ENCODE peak calls at places on chromosome 11, in five cellular contexts. J is CD4-positive, alpha-beta T cell; K is right lobe of liver; C is pancreas; N is CD8-positive, alpha-beta memory T cell. H is an unnamed sample.

GRCh38 chr11:86228967-86229330 is 15.6 kb upstream of the EED start:
- DNase-seq in J (no peak), K (no peak), C (no peak), N (no peak), H (no peak)

GRCh38 chr11:68821670-68822069 is 20.0 kb downstream of the CPT1A start:
- DNase-seq in J (no peak), K (no peak), C (no peak), N (no peak), H (no peak)

GRCh38 chr11:69178819-69179482 is 23.2 kb downstream of the SMIM38 start:
- DNase-seq in J (no peak), K (no peak), C (peak; percentile 58), N (no peak), H (no peak)

GRCh38 chr11:697811-698311 is 2.2 kb downstream of the TMEM80 start:
- DNase-seq in J (no peak), K (no peak), C (no peak), N (no peak), H (no peak)

GRCh38 chr11:1042626-1043562 is 6.4 kb upstream of the MUC6 start:
- DNase-seq in J (peak; percentile 2), K (no peak), C (no peak), N (no peak), H (no peak)

GRCh38 chr11:61863548-61864081 is 27.7 kb downstream of the FADS3 start:
- DNase-seq in J (no peak), K (no peak), C (no peak), N (no peak), H (no peak)

GRCh38 chr11:111693224-111693937 is 72.8 kb downstream of the PPP2R1B start:
- DNase-seq in J (no peak), K (no peak), C (no peak), N (no peak), H (no peak)

GRCh38 chr11:95592455-95592854 is 197.1 kb downstream of the FAM76B start:
- DNase-seq in J (no peak), K (no peak), C (no peak), N (no peak), H (no peak)

GRCh38 chr11:123517559-123518364 is 87.7 kb downstream of the GRAMD1B start:
- DNase-seq in J (no peak), K (no peak), C (no peak), N (no peak), H (no peak)

GRCh38 chr11:97140885-97141494 is 751.2 kb downstream of the JRKL start:
- DNase-seq in J (no peak), K (no peak), C (no peak), N (no peak), H (no peak)

GRCh38 chr11:19359425-19360000 is 118.8 kb upstream of the E2F8 start:
- DNase-seq in J (no peak), K (no peak), C (no peak), N (no peak), H (no peak)

GRCh38 chr11:86624366-86624765 is 48.0 kb downstream of the ME3 start:
- DNase-seq in J (no peak), K (no peak), C (no peak), N (no peak), H (no peak)

GRCh38 chr11:131192628-131193027 is 177.8 kb upstream of the NTM start:
- DNase-seq in J (no peak), K (no peak), C (no peak), N (no peak), H (no peak)

GRCh38 chr11:128819198-128819597 is 47.9 kb downstream of the KCNJ1 start:
- DNase-seq in J (no peak), K (no peak), C (no peak), N (no peak), H (no peak)

GRCh38 chr11:35160902-35161585 is 22.1 kb downstream of the CD44 start:
- DNase-seq in J (no peak), K (no peak), C (no peak), N (no peak), H (no peak)

GRCh38 chr11:12556788-12557384 is 117.3 kb upstream of the TEAD1 start:
- DNase-seq in J (no peak), K (peak; percentile 53), C (peak; percentile 61), N (no peak), H (no peak)

GRCh38 chr11:32529994-32530588 is 53.5 kb upstream of the EIF3M start:
- DNase-seq in J (no peak), K (no peak), C (no peak), N (no peak), H (no peak)

GRCh38 chr11:73402834-73403185 is 26.6 kb downstream of the RELT start:
- DNase-seq in J (no peak), K (no peak), C (no peak), N (no peak), H (no peak)

GRCh38 chr11:114208371-114208770 is 87.8 kb upstream of the NNMT start:
- DNase-seq in J (no peak), K (no peak), C (no peak), N (peak; percentile 27), H (no peak)

GRCh38 chr11:75383246-75383645 is 16.1 kb upstream of the RPS3 start:
- DNase-seq in J (no peak), K (no peak), C (no peak), N (peak; percentile 51), H (no peak)

GRCh38 chr11:77127674-77127968 is 425 bp upstream of the MYO7A start:
- DNase-seq in J (no peak), K (no peak), C (no peak), N (no peak), H (no peak)

GRCh38 chr11:76918941-76919386 is 58.2 kb downstream of the ACER3 start:
- DNase-seq in J (no peak), K (no peak), C (peak; percentile 20), N (peak; percentile 11), H (no peak)

GRCh38 chr11:16086229-16086628 is 270.1 kb downstream of the SOX6 start:
- DNase-seq in J (no peak), K (no peak), C (no peak), N (no peak), H (no peak)

GRCh38 chr11:62555464-62556092 is 9.0 kb upstream of the AHNAK start:
- DNase-seq in J (peak; percentile 76), K (no peak), C (no peak), N (peak; percentile 84), H (peak; percentile 46)

GRCh38 chr11:5722622-5723021 is 13.6 kb upstream of the OR56B1 start:
- DNase-seq in J (no peak), K (no peak), C (no peak), N (no peak), H (no peak)

GRCh38 chr11:63212742-63213141 is 30.7 kb downstream of the SLC22A25 start:
- DNase-seq in J (no peak), K (no peak), C (no peak), N (peak; percentile 13), H (no peak)

GRCh38 chr11:20363500-20364411 is at the start of gene HTATIP2:
- DNase-seq in J (peak; percentile 61), K (peak; percentile 79), C (peak; percentile 65), N (peak; percentile 78), H (peak; percentile 72)

GRCh38 chr11:57566035-57566504 is 1.4 kb downstream of the UBE2L6 start:
- DNase-seq in J (no peak), K (peak; percentile 58), C (peak; percentile 40), N (peak; percentile 52), H (no peak)

GRCh38 chr11:129737535-129738230 is 78.0 kb upstream of the TMEM45B start:
- DNase-seq in J (no peak), K (no peak), C (no peak), N (no peak), H (no peak)

GRCh38 chr11:50075856-50076255 is 43.2 kb downstream of the OR4C45 start:
- DNase-seq in J (no peak), K (no peak), C (no peak), N (no peak), H (no peak)

GRCh38 chr11:50078001-50078400 is 45.3 kb downstream of the OR4C45 start:
- DNase-seq in J (no peak), K (no peak), C (no peak), N (no peak), H (no peak)

GRCh38 chr11:50080256-50080655 is 47.6 kb downstream of the OR4C45 start:
- DNase-seq in J (no peak), K (no peak), C (no peak), N (no peak), H (no peak)

GRCh38 chr11:50074161-50074560 is 41.5 kb downstream of the OR4C45 start:
- DNase-seq in J (no peak), K (no peak), C (no peak), N (no peak), H (no peak)

GRCh38 chr11:50077526-50077925 is 44.9 kb downstream of the OR4C45 start:
- DNase-seq in J (no peak), K (no peak), C (no peak), N (no peak), H (no peak)
- H3K9me3 ChIP-seq in J (no peaks in the 10 kb centered on the region), K (no peaks in the 10 kb centered on the region), C (no peaks in the 10 kb centered on the region), N (no peaks in the 10 kb centered on the region), H (no peaks in the 10 kb centered on the region)

GRCh38 chr11:78539566-78539965 is 35.1 kb downstream of the NARS2 start:
- DNase-seq in J (no peak), K (no peak), C (no peak), N (no peak), H (no peak)
- H3K9me3 ChIP-seq in J (no peaks in the 10 kb centered on the region), K (no peaks in the 10 kb centered on the region), C (no peaks in the 10 kb centered on the region), N (no peaks in the 10 kb centered on the region), H (no peaks in the 10 kb centered on the region)

DNA sequence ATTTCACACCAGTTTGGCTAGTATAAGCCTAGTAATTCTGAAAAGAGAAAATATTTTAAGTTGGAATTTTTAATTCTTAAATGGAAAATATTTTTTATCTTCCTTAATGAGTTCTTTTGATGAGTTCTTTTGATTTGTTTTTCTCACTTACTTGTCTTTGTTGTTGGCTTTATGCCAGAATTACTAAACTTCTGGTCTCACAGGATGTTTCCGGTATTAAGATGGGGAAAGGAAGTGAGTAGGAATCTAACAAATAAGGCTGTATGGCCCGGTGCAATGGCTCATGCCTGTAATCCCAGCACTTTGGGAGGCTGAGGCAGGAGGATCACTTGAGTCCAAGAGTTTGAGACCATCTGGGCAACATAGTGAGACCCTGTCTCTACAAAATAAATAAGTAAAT is 106.4 kb downstream of the ARHGAP42 start:
- DNase-seq in J (no peak), K (no peak), C (no peak), N (no peak), H (no peak)
- H3K9me3 ChIP-seq in J (no peaks in the 10 kb centered on the region), K (no peaks in the 10 kb centered on the region), C (no peaks in the 10 kb centered on the region), N (no peaks in the 10 kb centered on the region), H (no peaks in the 10 kb centered on the region)

GRCh38 chr11:70622091-70622490 is 223.8 kb downstream of the CTTN start:
- DNase-seq in J (no peak), K (no peak), C (no peak), N (no peak), H (no peak)

GRCh38 chr11:70625921-70626518 is 227.7 kb downstream of the CTTN start:
- DNase-seq in J (no peak), K (no peak), C (no peak), N (no peak), H (no peak)

GRCh38 chr11:70623906-70624597 is 225.7 kb downstream of the CTTN start:
- DNase-seq in J (no peak), K (no peak), C (no peak), N (no peak), H (no peak)

GRCh38 chr11:70625051-70625450 is 226.7 kb downstream of the CTTN start:
- DNase-seq in J (no peak), K (no peak), C (no peak), N (no peak), H (no peak)

DNA sequence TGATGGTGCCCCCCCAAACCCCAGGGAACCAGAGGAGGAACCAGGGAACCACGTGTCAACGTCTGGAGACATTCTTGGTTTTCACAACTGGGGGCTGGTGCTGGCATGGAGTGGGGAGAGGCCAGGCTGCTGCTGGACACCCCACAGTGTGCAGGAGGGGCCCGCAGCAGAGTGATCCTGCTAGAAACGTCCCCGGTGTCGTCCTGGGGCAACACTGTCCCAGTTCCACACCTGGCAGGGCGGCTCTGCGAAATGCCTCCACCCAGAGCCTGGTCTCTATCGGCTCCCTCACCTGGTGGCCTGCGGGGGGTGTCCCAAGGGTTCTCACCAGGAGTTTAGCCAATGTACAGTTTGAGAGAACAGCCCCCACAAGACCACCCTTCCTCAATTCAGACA is 226.3 kb downstream of the CTTN start:
- DNase-seq in J (no peak), K (no peak), C (no peak), N (no peak), H (no peak)
- H3K9me3 ChIP-seq in J (no peaks in the 10 kb centered on the region), K (no peaks in the 10 kb centered on the region), C (no peaks in the 10 kb centered on the region), N (no peaks in the 10 kb centered on the region), H (no peaks in the 10 kb centered on the region)